ENCODE peak calls at places on chromosomes 16 and 17, in ten cellular contexts. X is cardiac fibroblast; P is vagina; C is CD4-positive, alpha-beta memory T cell; K is T-helper 2 cell; U is ascending aorta; L is EL; W is NCI-H1092 treated with DMSO at 0.1 percent for 48 hours; A is ureter; V is stimulated activated CD8-positive, alpha-beta memory T cell treated with anti-CD3 and anti-CD28 coated beads, Interleukin-15, amount 100 ng/mL, for 24 hours. T is an unnamed sample.

GRCh38 chr16:71811261-71811803 is 2.7 kb upstream of the AP1G1 start:
- DNase-seq in A (peak), X (peak), W (no peak), C (peak), L (no peak), P (no peak), U (no peak), K (no peak), V (no peak), T (no peak)

GRCh38 chr17:35748323-35748960 is 4.6 kb downstream of the GAS2L2 start:
- DNase-seq in K (no peak), V (no peak), U (no peak), X (no peak), C (no peak), L (peak), P (no peak), A (no peak), W (peak), T (no peak)

GRCh38 chr17:71071837-71072236 is 902.5 kb downstream of the KCNJ2 start:
- DNase-seq in X (peak), P (no peak), L (peak), W (no peak), K (no peak), A (no peak), V (no peak), U (no peak), C (no peak), T (peak)

GRCh38 chr16:19093631-19094541 is 19.9 kb upstream of the ITPRIPL2 start:
- DNase-seq in X (no peak), V (no peak), L (no peak), C (no peak), W (no peak), K (no peak), U (no peak), P (no peak), A (no peak), T (no peak)

GRCh38 chr16:49586466-49586865 is 212.9 kb downstream of the C16orf78 start:
- DNase-seq in X (no peak), L (no peak), K (no peak), A (no peak), W (no peak), V (no peak), C (no peak), P (no peak), U (no peak), T (no peak)

GRCh38 chr17:50111687-50112655 is 16.8 kb downstream of the PDK2 start:
- DNase-seq in L (no peak), U (peak), A (no peak), X (no peak), V (no peak), K (no peak), P (no peak), W (no peak), C (no peak), T (no peak)

GRCh38 chr16:10202650-10203049 is 20.4 kb upstream of the GRIN2A start:
- DNase-seq in A (no peak), C (no peak), K (no peak), P (no peak), U (no peak), L (no peak), V (no peak), W (no peak), X (no peak), T (no peak)

GRCh38 chr17:68512967-68513474 is 791 bp downstream of the PRKAR1A start:
- DNase-seq in C (no peak), V (no peak), L (peak), X (peak), P (no peak), A (no peak), K (no peak), W (peak), U (no peak), T (no peak)

GRCh38 chr17:63946440-63947363 is 14.6 kb upstream of the CD79B start:
- DNase-seq in X (peak), W (peak), L (peak), V (no peak), P (no peak), A (peak), C (peak), K (no peak), U (no peak), T (no peak)

GRCh38 chr16:85602831-85603755 is 10.0 kb upstream of the GSE1 start:
- DNase-seq in K (no peak), U (no peak), V (no peak), X (no peak), A (no peak), P (no peak), L (no peak), C (no peak), W (peak), T (no peak)

GRCh38 chr16:49755291-49755611 is 100.7 kb downstream of the ZNF423 start:
- DNase-seq in K (no peak), U (no peak), P (no peak), C (no peak), X (peak), A (no peak), L (peak), W (no peak), V (no peak), T (peak)

GRCh38 chr17:48241131-48241591 is 133.6 kb downstream of the SNX11 start:
- DNase-seq in X (peak), C (no peak), A (no peak), K (no peak), V (no peak), W (peak), L (peak), P (no peak), U (peak), T (peak)

GRCh38 chr16:31072540-31073072 is 1.4 kb downstream of the ZNF668 start:
- DNase-seq in K (no peak), L (peak), P (no peak), X (peak), V (no peak), W (no peak), A (no peak), C (no peak), U (no peak), T (no peak)

GRCh38 chr16:87443964-87444363 is 48.9 kb downstream of the ZCCHC14 start:
- DNase-seq in A (no peak), W (no peak), L (no peak), V (no peak), P (no peak), C (no peak), U (no peak), X (no peak), K (no peak), T (no peak)

GRCh38 chr16:86663691-86664517 is 85.6 kb downstream of the FOXL1 start:
- DNase-seq in V (no peak), C (no peak), P (no peak), U (no peak), W (no peak), L (peak), K (no peak), X (peak), A (no peak), T (no peak)

GRCh38 chr16:48720266-48720665 is 110.3 kb upstream of the N4BP1 start:
- DNase-seq in K (no peak), C (no peak), P (no peak), V (no peak), W (no peak), U (no peak), L (peak), A (no peak), X (peak), T (no peak)

GRCh38 chr17:62692721-62693431 is 65.4 kb downstream of the MRC2 start:
- DNase-seq in A (no peak), U (no peak), W (no peak), V (no peak), K (no peak), C (no peak), L (peak), P (no peak), X (peak), T (no peak)

GRCh38 chr17:46212634-46213435 is 19.6 kb upstream of the KANSL1 start:
- DNase-seq in L (peak), P (no peak), C (peak), K (no peak), W (peak), V (no peak), U (no peak), A (peak), X (peak), T (peak)

GRCh38 chr16:56013962-56014552 is 138.9 kb upstream of the CES5A start:
- DNase-seq in K (no peak), X (peak), A (no peak), P (no peak), C (peak), V (no peak), W (no peak), L (peak), U (no peak), T (no peak)

GRCh38 chr17:50268632-50269287 is 5.5 kb upstream of the TMEM92 start:
- DNase-seq in W (no peak), A (peak), U (no peak), P (peak), V (no peak), X (peak), K (no peak), L (no peak), C (no peak), T (no peak)

GRCh38 chr17:37273419-37274051 is 102.2 kb upstream of the C17orf78 start:
- DNase-seq in C (no peak), K (no peak), X (peak), A (no peak), L (peak), V (no peak), U (no peak), W (no peak), P (no peak), T (peak)

GRCh38 chr16:84843149-84844048 is 23.6 kb downstream of the CRISPLD2 start:
- DNase-seq in A (no peak), C (no peak), P (no peak), L (no peak), W (no peak), V (no peak), U (no peak), X (no peak), K (no peak), T (no peak)

GRCh38 chr16:29141586-29142324 is 156.9 kb downstream of the LAT start:
- DNase-seq in U (no peak), A (no peak), L (no peak), V (no peak), C (no peak), X (no peak), P (no peak), W (no peak), K (no peak), T (no peak)

GRCh38 chr17:78527345-78527744 is 49.9 kb downstream of the DNAH17 start:
- DNase-seq in A (no peak), X (no peak), K (no peak), P (no peak), W (no peak), C (no peak), V (no peak), L (no peak), U (no peak), T (no peak)

GRCh38 chr17:57636985-57637667 is 108.0 kb downstream of the CCDC182 start:
- DNase-seq in V (no peak), X (peak), P (no peak), C (no peak), L (peak), W (no peak), K (no peak), A (no peak), U (no peak), T (no peak)

GRCh38 chr17:76275382-76276068 is 10.4 kb downstream of the UBALD2 start:
- DNase-seq in V (no peak), P (no peak), K (no peak), W (no peak), U (no peak), X (no peak), C (no peak), L (no peak), A (no peak), T (no peak)